ENCODE peak calls at places on chromosomes 6 and 20, in six cellular contexts. P is HCT116, E is neural progenitor cell, L is stomach, O is lower lobe of right lung, B is right atrium auricular region. F is an unnamed sample.

GRCh38 chr20:50518270-50518721 is 8.1 kb downstream of the PTPN1 start:
- DNase-seq in L (no peak), B (no peak), O (no peak), P (no peak), E (no peak), F (peak)

GRCh38 chr6:5663256-5663655 is 343.5 kb downstream of the NRN1 start:
- DNase-seq in E (no peak), B (no peak), L (no peak), P (no peak), O (no peak), F (no peak)

GRCh38 chr6:28243946-28244345 is 8.1 kb downstream of the ZKSCAN4 start:
- DNase-seq in L (no peak), P (no peak), O (no peak), E (no peak), B (no peak), F (no peak)

GRCh38 chr6:1336246-1336843 is 24.4 kb downstream of the FOXQ1 start:
- DNase-seq in E (peak), P (peak), L (peak), O (no peak), B (no peak), F (peak)

GRCh38 chr6:30876039-30876730 is 8.1 kb upstream of the DDR1 start:
- DNase-seq in B (no peak), E (no peak), P (peak), L (no peak), O (no peak), F (peak)

GRCh38 chr20:20710847-20711315 is 1.6 kb downstream of the RALGAPA2 start:
- DNase-seq in E (no peak), O (peak), B (no peak), L (peak), P (no peak), F (no peak)

GRCh38 chr6:148736779-148737412 is 9.9 kb upstream of the UST start:
- DNase-seq in B (no peak), L (no peak), E (no peak), O (no peak), P (no peak), F (no peak)

GRCh38 chr6:71982385-71982784 is 96.0 kb downstream of the RIMS1 start:
- DNase-seq in E (no peak), L (no peak), O (no peak), P (no peak), B (no peak), F (no peak)

GRCh38 chr20:62056377-62056776 is 9.3 kb downstream of the TAF4 start:
- DNase-seq in B (no peak), L (no peak), O (no peak), P (no peak), E (no peak), F (no peak)

GRCh38 chr6:166415306-166415705 is 32.6 kb upstream of the MPC1 start:
- DNase-seq in P (no peak), O (no peak), L (no peak), E (no peak), B (no peak), F (no peak)

GRCh38 chr20:10524643-10525042 is 89.5 kb downstream of the SLX4IP start:
- DNase-seq in L (no peak), E (no peak), O (no peak), B (no peak), P (peak), F (peak)

GRCh38 chr20:48747840-48748416 is 79.9 kb downstream of the PREX1 start:
- DNase-seq in P (no peak), L (no peak), B (no peak), E (no peak), O (no peak), F (no peak)

GRCh38 chr6:148203281-148203925 is 139.2 kb upstream of the SASH1 start:
- DNase-seq in L (no peak), P (no peak), E (no peak), O (no peak), B (no peak), F (no peak)

GRCh38 chr6:149071997-149072396 is 245.5 kb upstream of the TAB2 start:
- DNase-seq in O (no peak), P (no peak), L (no peak), E (no peak), B (no peak), F (no peak)

GRCh38 chr6:33752139-33753015 is 5.7 kb upstream of the IP6K3 start:
- DNase-seq in P (no peak), O (no peak), E (peak), L (peak), B (no peak), F (no peak)

GRCh38 chr6:45445749-45446454 is 68.2 kb upstream of the SUPT3H start:
- DNase-seq in E (no peak), L (peak), O (peak), P (peak), B (peak), F (peak)

GRCh38 chr20:35506872-35507638 is 22.4 kb downstream of the C20orf173 start:
- DNase-seq in B (no peak), O (no peak), P (no peak), L (no peak), E (no peak), F (no peak)

GRCh38 chr20:22652685-22653568 is 68.6 kb upstream of the FOXA2 start:
- DNase-seq in B (no peak), L (no peak), E (peak), O (no peak), P (no peak), F (no peak)

GRCh38 chr20:1623501-1624250 is 3.9 kb upstream of the SIRPB1 start:
- DNase-seq in P (no peak), O (no peak), E (no peak), L (no peak), B (no peak), F (no peak)

GRCh38 chr6:11648889-11649288 is 111.3 kb downstream of the TMEM170B start:
- DNase-seq in P (no peak), O (no peak), B (no peak), E (no peak), L (no peak), F (no peak)

GRCh38 chr20:15882553-15882952 is 690.7 kb downstream of the KIF16B start:
- DNase-seq in B (no peak), E (no peak), P (no peak), L (no peak), O (no peak), F (no peak)

GRCh38 chr20:19692100-19692499 is 66.0 kb upstream of the RIN2 start:
- DNase-seq in O (no peak), E (no peak), B (no peak), L (no peak), P (no peak), F (no peak)

GRCh38 chr6:84568971-84569370 is 195.4 kb downstream of the TBX18 start:
- DNase-seq in L (no peak), O (no peak), E (peak), P (peak), B (no peak), F (no peak)

GRCh38 chr6:68502946-68503345 is 132.1 kb upstream of the ADGRB3 start:
- DNase-seq in P (no peak), E (no peak), B (no peak), O (no peak), L (no peak), F (no peak)

GRCh38 chr6:163419413-163420314 is 5.1 kb downstream of the QKI start:
- DNase-seq in P (no peak), L (no peak), O (no peak), E (no peak), B (no peak), F (no peak)

GRCh38 chr6:32169211-32169610 is 4.8 kb downstream of the EGFL8 start:
- DNase-seq in P (no peak), L (no peak), O (no peak), B (no peak), E (no peak), F (no peak)
- TF ChIP-seq CTCF in P (no peak), L (no peak), O (no peak), B (no peak), E (no peak), F (no peak)

DNA sequence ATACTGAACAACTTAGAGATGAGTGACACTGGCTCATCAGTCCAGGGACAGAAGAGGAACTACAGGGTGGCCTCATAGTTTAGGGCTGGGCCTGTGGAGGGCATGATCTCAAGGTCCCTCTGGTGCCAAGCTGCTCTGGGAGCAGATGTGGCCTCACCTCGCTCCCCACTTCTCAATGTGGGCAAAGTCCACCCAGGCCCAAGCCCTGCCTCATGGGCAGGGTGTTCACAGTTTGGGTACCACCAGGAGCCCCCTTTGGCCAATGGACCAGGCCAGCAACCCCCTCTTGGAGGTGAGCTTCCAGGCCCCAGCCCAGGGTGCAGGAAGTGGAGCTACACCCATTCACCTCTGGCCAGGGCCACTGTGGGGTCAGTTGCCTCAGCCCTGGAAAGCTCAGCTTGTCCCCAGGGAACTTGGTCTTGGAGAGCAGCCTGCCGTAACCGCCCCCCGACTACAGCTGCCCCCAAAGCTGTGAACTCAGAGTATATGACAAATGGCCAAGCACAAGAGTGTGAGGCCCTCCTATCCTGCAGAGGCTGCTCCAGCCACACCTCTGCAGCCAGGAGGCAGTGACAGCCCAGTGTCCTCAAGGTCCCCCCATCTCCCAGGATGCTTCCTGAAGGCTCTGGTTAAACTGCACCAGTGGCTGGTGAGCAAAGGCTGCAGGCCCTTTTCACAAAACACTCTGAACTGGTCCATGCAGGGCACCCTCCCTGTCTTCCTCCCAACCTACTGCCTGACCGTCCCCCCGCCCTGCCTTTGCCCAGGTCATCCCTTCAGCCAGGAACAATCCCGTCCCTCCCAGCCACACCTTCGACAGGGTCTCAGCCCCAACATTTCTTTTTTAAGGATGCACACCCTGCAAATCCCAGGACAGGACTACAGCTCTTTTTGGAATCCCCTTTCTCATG is 3.6 kb downstream of the ADISSP start:
- DNase-seq in P (no peak), E (no peak), L (no peak), B (no peak), O (peak), F (no peak)
- H3K27ac ChIP-seq in P (no peak), E (no peak), L (peak), B (no peak), O (no peak), F (peak)

DNA sequence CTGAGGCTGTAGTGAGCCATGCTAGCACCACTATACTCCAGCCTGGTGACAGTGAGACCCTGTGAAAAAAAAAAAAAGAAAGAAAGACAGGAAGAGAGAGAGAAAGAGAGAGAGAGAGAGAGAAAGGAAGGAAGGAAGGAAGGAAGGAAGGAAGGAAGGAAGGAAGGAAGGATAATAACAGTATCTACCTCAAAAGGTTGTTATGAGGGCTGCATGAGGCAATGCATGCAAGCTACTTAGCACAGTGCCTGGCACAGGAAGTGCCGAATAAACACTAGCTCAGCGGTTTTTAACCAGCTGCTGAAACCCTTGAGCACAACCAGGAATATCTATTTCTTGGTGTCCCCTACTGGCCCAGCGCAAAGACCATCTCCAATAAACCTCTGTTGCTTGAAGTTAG is 62.3 kb upstream of the TBC1D7 start:
- DNase-seq in E (no peak), B (no peak), L (no peak), O (no peak), P (no peak), F (no peak)
- TF ChIP-seq CTCF in E (no peak), B (no peak), L (no peak), O (no peak), P (no peak), F (no peak)

GRCh38 chr6:161418458-161418945 is 144.6 kb upstream of the AGPAT4 start:
- DNase-seq in L (no peak), O (no peak), P (peak), B (no peak), E (peak), F (peak)
- H3K27ac ChIP-seq in L (no peak), O (no peak), P (no peak), B (no peak), E (peak), F (no peak)

GRCh38 chr20:58352454-58352853 is 36.6 kb upstream of the VAPB start:
- DNase-seq in B (no peak), P (no peak), E (no peak), L (no peak), O (no peak), F (no peak)

GRCh38 chr20:58344741-58345140 is 35.2 kb downstream of the RAB22A start:
- DNase-seq in B (no peak), E (no peak), P (no peak), O (no peak), L (no peak), F (peak)

DNA sequence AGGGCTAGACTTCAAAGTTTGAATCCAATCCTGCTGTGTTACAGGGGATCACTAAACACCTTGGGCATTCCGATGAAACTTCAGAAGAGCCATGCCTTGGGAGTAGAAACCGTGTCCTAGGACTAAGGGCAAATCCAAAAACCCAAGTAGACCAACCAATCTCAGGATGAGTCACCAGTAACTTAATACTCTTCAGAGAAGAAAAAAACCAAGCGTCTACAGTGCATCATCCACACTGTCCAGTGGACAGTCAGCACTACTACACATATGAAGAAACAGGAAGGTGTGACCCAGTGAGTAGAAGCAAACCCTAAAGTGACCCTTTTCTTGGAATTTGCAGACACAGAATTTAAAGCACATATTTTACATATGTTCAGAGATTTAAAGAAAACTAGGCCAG is 39.4 kb upstream of the VAPB start:
- DNase-seq in O (no peak), B (no peak), L (no peak), P (no peak), E (no peak), F (peak)
- TF ChIP-seq CTCF in O (no peak), B (no peak), L (no peak), P (no peak), E (no peak), F (no peak)